ENCODE peak calls at places on chromosome 22, in six cellular contexts. One of them, this sample, is unnamed.

GRCh38 chr22:50303848-50304527 is 3.5 kb downstream of the PLXNB2 start:
- DNase-seq in GM20000: peak
- DNase-seq in Kasumi-1: peak
- DNase-seq in GM10248: peak
- DNase-seq in bronchial epithelial cell: peak
- DNase-seq in COR-L47: peak
- DNase-seq in this sample: no peak

GRCh38 chr22:27534720-27535125 is 266.8 kb downstream of the MN1 start:
- DNase-seq in GM20000: no peak
- DNase-seq in Kasumi-1: no peak
- DNase-seq in GM10248: no peak
- DNase-seq in bronchial epithelial cell: peak
- DNase-seq in COR-L47: no peak
- DNase-seq in this sample: no peak

GRCh38 chr22:20093437-20093836 is 13.4 kb downstream of the DGCR8 start:
- DNase-seq in GM20000: no peak
- DNase-seq in Kasumi-1: no peak
- DNase-seq in GM10248: no peak
- DNase-seq in bronchial epithelial cell: no peak
- DNase-seq in COR-L47: no peak
- DNase-seq in this sample: no peak

GRCh38 chr22:24431309-24432034 is 4.1 kb downstream of the ADORA2A start:
- DNase-seq in GM20000: no peak
- DNase-seq in Kasumi-1: no peak
- DNase-seq in GM10248: no peak
- DNase-seq in bronchial epithelial cell: no peak
- DNase-seq in COR-L47: no peak
- DNase-seq in this sample: no peak

GRCh38 chr22:20998411-20999336 is 3.2 kb downstream of the THAP7 start:
- DNase-seq in GM20000: no peak
- DNase-seq in Kasumi-1: no peak
- DNase-seq in GM10248: no peak
- DNase-seq in bronchial epithelial cell: no peak
- DNase-seq in COR-L47: no peak
- DNase-seq in this sample: no peak

GRCh38 chr22:31578171-31578570 is 81.8 kb downstream of the SFI1 start:
- DNase-seq in GM20000: no peak
- DNase-seq in Kasumi-1: no peak
- DNase-seq in GM10248: no peak
- DNase-seq in bronchial epithelial cell: no peak
- DNase-seq in COR-L47: no peak
- DNase-seq in this sample: no peak

GRCh38 chr22:20080445-20080775 is 369 bp downstream of the DGCR8 start:
- DNase-seq in GM20000: peak
- DNase-seq in Kasumi-1: no peak
- DNase-seq in GM10248: peak
- DNase-seq in bronchial epithelial cell: peak
- DNase-seq in COR-L47: peak
- DNase-seq in this sample: peak

GRCh38 chr22:50192056-50192824 is 6.5 kb downstream of the TRABD start:
- DNase-seq in GM20000: no peak
- DNase-seq in Kasumi-1: peak
- DNase-seq in GM10248: no peak
- DNase-seq in bronchial epithelial cell: peak
- DNase-seq in COR-L47: no peak
- DNase-seq in this sample: peak

GRCh38 chr22:49444781-49445180 is 382.9 kb downstream of the BRD1 start:
- DNase-seq in GM20000: no peak
- DNase-seq in Kasumi-1: no peak
- DNase-seq in GM10248: no peak
- DNase-seq in bronchial epithelial cell: no peak
- DNase-seq in COR-L47: no peak
- DNase-seq in this sample: no peak

GRCh38 chr22:30080805-30081204 is 541 bp downstream of the HORMAD2 start:
- DNase-seq in GM20000: no peak
- DNase-seq in Kasumi-1: no peak
- DNase-seq in GM10248: no peak
- DNase-seq in bronchial epithelial cell: no peak
- DNase-seq in COR-L47: no peak
- DNase-seq in this sample: no peak

GRCh38 chr22:43172191-43172590 is 14.7 kb downstream of the TTLL12 start:
- DNase-seq in GM20000: no peak
- DNase-seq in Kasumi-1: no peak
- DNase-seq in GM10248: no peak
- DNase-seq in bronchial epithelial cell: no peak
- DNase-seq in COR-L47: no peak
- DNase-seq in this sample: no peak

GRCh38 chr22:19713228-19713627 is 1.1 kb upstream of the SEPTIN5 start:
- DNase-seq in GM20000: no peak
- DNase-seq in Kasumi-1: no peak
- DNase-seq in GM10248: no peak
- DNase-seq in bronchial epithelial cell: no peak
- DNase-seq in COR-L47: no peak
- DNase-seq in this sample: no peak

GRCh38 chr22:39343259-39344045 is 6.3 kb upstream of the SYNGR1 start:
- DNase-seq in GM20000: peak
- DNase-seq in Kasumi-1: peak
- DNase-seq in GM10248: peak
- DNase-seq in bronchial epithelial cell: peak
- DNase-seq in COR-L47: peak
- DNase-seq in this sample: no peak